ENCODE peak calls at places on chromosome 21, in seven cellular contexts. One of them, this sample, is unnamed.

GRCh38 chr21:39452965-39453332 is 1.2 kb downstream of the SH3BGR start:
- DNase-seq in pancreas: no peak
- DNase-seq in fibroblast of lung: no peak
- DNase-seq in GM12878: no peak
- DNase-seq in stomach: no peak
- DNase-seq in iPS DF 6.9: no peak
- DNase-seq in spleen: no peak
- DNase-seq in this sample: no peak

GRCh38 chr21:29164330-29164942 is 34.0 kb downstream of the MAP3K7CL start:
- DNase-seq in pancreas: no peak
- DNase-seq in fibroblast of lung: peak; percentile 93
- DNase-seq in GM12878: no peak
- DNase-seq in stomach: no peak
- DNase-seq in iPS DF 6.9: peak; percentile 2
- DNase-seq in spleen: no peak
- DNase-seq in this sample: no peak

GRCh38 chr21:40471103-40471502 is 375.9 kb downstream of the DSCAM start:
- DNase-seq in pancreas: no peak
- DNase-seq in fibroblast of lung: no peak
- DNase-seq in GM12878: no peak
- DNase-seq in stomach: no peak
- DNase-seq in iPS DF 6.9: no peak
- DNase-seq in spleen: no peak
- DNase-seq in this sample: no peak

GRCh38 chr21:14609274-14609673 is 63.2 kb upstream of the SAMSN1 start:
- DNase-seq in pancreas: no peak
- DNase-seq in fibroblast of lung: no peak
- DNase-seq in GM12878: no peak
- DNase-seq in stomach: no peak
- DNase-seq in iPS DF 6.9: no peak
- DNase-seq in spleen: no peak
- DNase-seq in this sample: no peak

GRCh38 chr21:20968391-20968790 is 29.8 kb upstream of the NCAM2 start:
- DNase-seq in pancreas: no peak
- DNase-seq in fibroblast of lung: peak; percentile 7
- DNase-seq in GM12878: no peak
- DNase-seq in stomach: no peak
- DNase-seq in iPS DF 6.9: no peak
- DNase-seq in spleen: no peak
- DNase-seq in this sample: no peak

GRCh38 chr21:30340714-30341573 is 3.5 kb upstream of the KRTAP27-1 start:
- DNase-seq in pancreas: peak; percentile 65
- DNase-seq in fibroblast of lung: peak; percentile 1
- DNase-seq in GM12878: no peak
- DNase-seq in stomach: peak; percentile 56
- DNase-seq in iPS DF 6.9: no peak
- DNase-seq in spleen: no peak
- DNase-seq in this sample: peak; percentile 5

GRCh38 chr21:28150778-28151177 is 841.9 kb downstream of the LTN1 start:
- DNase-seq in pancreas: no peak
- DNase-seq in fibroblast of lung: peak; percentile 42
- DNase-seq in GM12878: no peak
- DNase-seq in stomach: no peak
- DNase-seq in iPS DF 6.9: no peak
- DNase-seq in spleen: no peak
- DNase-seq in this sample: no peak

GRCh38 chr21:39951183-39952101 is 84.2 kb downstream of the PCP4 start:
- DNase-seq in pancreas: no peak
- DNase-seq in fibroblast of lung: no peak
- DNase-seq in GM12878: no peak
- DNase-seq in stomach: no peak
- DNase-seq in iPS DF 6.9: no peak
- DNase-seq in spleen: no peak
- DNase-seq in this sample: no peak

GRCh38 chr21:42681296-42682206 is 28.1 kb downstream of the PDE9A start:
- DNase-seq in pancreas: no peak
- DNase-seq in fibroblast of lung: no peak
- DNase-seq in GM12878: no peak
- DNase-seq in stomach: no peak
- DNase-seq in iPS DF 6.9: no peak
- DNase-seq in spleen: peak; percentile 54
- DNase-seq in this sample: peak; percentile 37

GRCh38 chr21:42929969-42930368 is 4.5 kb upstream of the ERVH48-1 start:
- DNase-seq in pancreas: no peak
- DNase-seq in fibroblast of lung: no peak
- DNase-seq in GM12878: no peak
- DNase-seq in stomach: no peak
- DNase-seq in iPS DF 6.9: no peak
- DNase-seq in spleen: peak; percentile 7
- DNase-seq in this sample: no peak

GRCh38 chr21:22900511-22900910 is 1902.3 kb downstream of the NCAM2 start:
- DNase-seq in pancreas: no peak
- DNase-seq in fibroblast of lung: no peak
- DNase-seq in GM12878: no peak
- DNase-seq in stomach: no peak
- DNase-seq in iPS DF 6.9: no peak
- DNase-seq in spleen: no peak
- DNase-seq in this sample: no peak

GRCh38 chr21:39576518-39577128 is 36.1 kb upstream of the B3GALT5 start:
- DNase-seq in pancreas: no peak
- DNase-seq in fibroblast of lung: no peak
- DNase-seq in GM12878: no peak
- DNase-seq in stomach: no peak
- DNase-seq in iPS DF 6.9: no peak
- DNase-seq in spleen: no peak
- DNase-seq in this sample: no peak

GRCh38 chr21:29232601-29233541 is 65.9 kb upstream of the BACH1 start:
- DNase-seq in pancreas: no peak
- DNase-seq in fibroblast of lung: no peak
- DNase-seq in GM12878: no peak
- DNase-seq in stomach: no peak
- DNase-seq in iPS DF 6.9: no peak
- DNase-seq in spleen: no peak
- DNase-seq in this sample: no peak

GRCh38 chr21:25657140-25657539 is 18.1 kb downstream of the JAM2 start:
- DNase-seq in pancreas: no peak
- DNase-seq in fibroblast of lung: no peak
- DNase-seq in GM12878: no peak
- DNase-seq in stomach: no peak
- DNase-seq in iPS DF 6.9: no peak
- DNase-seq in spleen: no peak
- DNase-seq in this sample: no peak
- H3K36me3 ChIP-seq in pancreas: no peaks in the 10 kb centered on the region
- H3K36me3 ChIP-seq in fibroblast of lung: no peaks in the 10 kb centered on the region
- H3K36me3 ChIP-seq in GM12878: no peaks in the 10 kb centered on the region
- H3K36me3 ChIP-seq in stomach: no peaks in the 10 kb centered on the region
- H3K36me3 ChIP-seq in iPS DF 6.9: no peaks in the 10 kb centered on the region
- H3K36me3 ChIP-seq in spleen: no peaks in the 10 kb centered on the region
- H3K36me3 ChIP-seq in this sample: no peaks in the 10 kb centered on the region

GRCh38 chr21:26125433-26126167 is 45.0 kb downstream of the APP start:
- DNase-seq in pancreas: no peak
- DNase-seq in fibroblast of lung: no peak
- DNase-seq in GM12878: no peak
- DNase-seq in stomach: no peak
- DNase-seq in iPS DF 6.9: no peak
- DNase-seq in spleen: no peak
- DNase-seq in this sample: no peak
- H3K4me1 ChIP-seq in pancreas: peaks cover 41% of the 10 kb centered on the region
- H3K4me1 ChIP-seq in fibroblast of lung: peaks cover 9% of the 10 kb centered on the region
- H3K4me1 ChIP-seq in GM12878: no peaks in the 10 kb centered on the region
- H3K4me1 ChIP-seq in stomach: peaks cover 81% of the 10 kb centered on the region
- H3K4me1 ChIP-seq in iPS DF 6.9: peaks cover 9% of the 10 kb centered on the region
- H3K4me1 ChIP-seq in spleen: peaks cover 4% of the 10 kb centered on the region
- H3K4me1 ChIP-seq in this sample: no peaks in the 10 kb centered on the region

GRCh38 chr21:35237287-35237686 is 188.2 kb upstream of the RUNX1 start:
- DNase-seq in pancreas: no peak
- DNase-seq in fibroblast of lung: no peak
- DNase-seq in GM12878: no peak
- DNase-seq in stomach: no peak
- DNase-seq in iPS DF 6.9: no peak
- DNase-seq in spleen: no peak
- DNase-seq in this sample: no peak

GRCh38 chr21:35238119-35238518 is 189.0 kb upstream of the RUNX1 start:
- DNase-seq in pancreas: no peak
- DNase-seq in fibroblast of lung: no peak
- DNase-seq in GM12878: no peak
- DNase-seq in stomach: no peak
- DNase-seq in iPS DF 6.9: no peak
- DNase-seq in spleen: no peak
- DNase-seq in this sample: no peak

GRCh38 chr21:35243171-35243570 is 194.1 kb upstream of the RUNX1 start:
- DNase-seq in pancreas: no peak
- DNase-seq in fibroblast of lung: no peak
- DNase-seq in GM12878: no peak
- DNase-seq in stomach: no peak
- DNase-seq in iPS DF 6.9: no peak
- DNase-seq in spleen: no peak
- DNase-seq in this sample: no peak

GRCh38 chr21:35236090-35236489 is 187.0 kb upstream of the RUNX1 start:
- DNase-seq in pancreas: no peak
- DNase-seq in fibroblast of lung: no peak
- DNase-seq in GM12878: peak; percentile 51
- DNase-seq in stomach: no peak
- DNase-seq in iPS DF 6.9: no peak
- DNase-seq in spleen: no peak
- DNase-seq in this sample: no peak

DNA sequence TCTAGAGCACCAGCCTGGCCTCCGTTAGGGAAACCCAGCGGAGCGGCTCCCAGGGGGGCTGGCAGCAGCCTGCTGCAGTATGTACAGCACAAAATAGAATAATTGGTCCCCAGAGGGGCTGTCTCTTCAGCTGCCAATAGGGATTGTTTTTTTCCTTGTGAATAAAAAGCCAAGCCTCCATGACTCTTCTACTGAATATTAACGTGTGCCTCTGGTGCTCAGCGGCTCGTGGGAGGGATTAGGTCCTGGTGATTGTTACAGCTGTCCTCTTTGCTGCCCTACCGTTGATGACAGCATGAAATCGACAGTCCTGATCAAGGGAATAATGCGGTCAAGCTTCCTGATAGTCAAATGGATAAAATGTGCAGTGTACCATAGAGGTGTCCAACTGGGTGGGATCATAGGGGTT is 190.7 kb upstream of the RUNX1 start:
- DNase-seq in pancreas: no peak
- DNase-seq in fibroblast of lung: no peak
- DNase-seq in GM12878: no peak
- DNase-seq in stomach: no peak
- DNase-seq in iPS DF 6.9: no peak
- DNase-seq in spleen: no peak
- DNase-seq in this sample: no peak
- H3K36me3 ChIP-seq in pancreas: no peaks in the 10 kb centered on the region
- H3K36me3 ChIP-seq in fibroblast of lung: no peaks in the 10 kb centered on the region
- H3K36me3 ChIP-seq in GM12878: no peaks in the 10 kb centered on the region
- H3K36me3 ChIP-seq in stomach: no peaks in the 10 kb centered on the region
- H3K36me3 ChIP-seq in iPS DF 6.9: no peaks in the 10 kb centered on the region
- H3K36me3 ChIP-seq in spleen: no peaks in the 10 kb centered on the region
- H3K36me3 ChIP-seq in this sample: no peaks in the 10 kb centered on the region

GRCh38 chr21:45126983-45127382 is 52.6 kb downstream of the ADARB1 start:
- DNase-seq in pancreas: no peak
- DNase-seq in fibroblast of lung: no peak
- DNase-seq in GM12878: no peak
- DNase-seq in stomach: no peak
- DNase-seq in iPS DF 6.9: no peak
- DNase-seq in spleen: no peak
- DNase-seq in this sample: no peak
- H3K4me1 ChIP-seq in pancreas: no peaks in the 10 kb centered on the region
- H3K4me1 ChIP-seq in fibroblast of lung: peaks cover 15% of the 10 kb centered on the region
- H3K4me1 ChIP-seq in GM12878: peaks cover 18% of the 10 kb centered on the region
- H3K4me1 ChIP-seq in stomach: peaks cover 54% of the 10 kb centered on the region
- H3K4me1 ChIP-seq in iPS DF 6.9: no peaks in the 10 kb centered on the region
- H3K4me1 ChIP-seq in spleen: peaks cover 30% of the 10 kb centered on the region
- H3K4me1 ChIP-seq in this sample: peaks cover 4% of the 10 kb centered on the region

GRCh38 chr21:32749662-32750061 is 21.8 kb upstream of the SYNJ1 start:
- DNase-seq in pancreas: no peak
- DNase-seq in fibroblast of lung: no peak
- DNase-seq in GM12878: no peak
- DNase-seq in stomach: no peak
- DNase-seq in iPS DF 6.9: no peak
- DNase-seq in spleen: no peak
- DNase-seq in this sample: no peak
- H3K36me3 ChIP-seq in pancreas: no peaks in the 10 kb centered on the region
- H3K36me3 ChIP-seq in fibroblast of lung: peaks cover 4% of the 10 kb centered on the region
- H3K36me3 ChIP-seq in GM12878: peaks cover 17% of the 10 kb centered on the region
- H3K36me3 ChIP-seq in stomach: peaks cover 40% of the 10 kb centered on the region
- H3K36me3 ChIP-seq in iPS DF 6.9: peaks cover 10% of the 10 kb centered on the region
- H3K36me3 ChIP-seq in spleen: peaks cover 100% of the 10 kb centered on the region
- H3K36me3 ChIP-seq in this sample: peaks cover 53% of the 10 kb centered on the region

DNA sequence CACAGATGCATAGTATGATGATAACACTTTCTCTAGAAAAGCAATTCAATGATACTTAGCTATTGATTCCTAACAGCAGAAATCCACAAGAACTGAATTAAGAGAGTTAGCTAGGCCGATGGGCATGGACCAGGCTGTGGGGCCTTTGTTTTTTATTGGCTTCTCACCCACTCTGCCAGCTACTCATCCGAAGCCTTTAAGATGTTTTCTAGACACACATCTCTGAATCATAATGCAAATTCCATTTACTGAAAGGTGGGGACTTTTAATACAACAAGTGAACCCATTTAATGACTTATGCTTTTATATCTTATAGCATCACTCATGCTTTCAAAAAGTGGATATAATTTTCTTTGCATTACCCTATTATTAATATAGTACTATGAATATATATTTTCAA is 170.2 kb downstream of the RUNX1 start:
- DNase-seq in pancreas: no peak
- DNase-seq in fibroblast of lung: no peak
- DNase-seq in GM12878: no peak
- DNase-seq in stomach: no peak
- DNase-seq in iPS DF 6.9: no peak
- DNase-seq in spleen: no peak
- DNase-seq in this sample: no peak
- H3K4me1 ChIP-seq in pancreas: peaks cover 25% of the 10 kb centered on the region
- H3K4me1 ChIP-seq in fibroblast of lung: peaks cover 21% of the 10 kb centered on the region
- H3K4me1 ChIP-seq in GM12878: peaks cover 14% of the 10 kb centered on the region
- H3K4me1 ChIP-seq in stomach: peaks cover 46% of the 10 kb centered on the region
- H3K4me1 ChIP-seq in iPS DF 6.9: no peaks in the 10 kb centered on the region
- H3K4me1 ChIP-seq in spleen: peaks cover 17% of the 10 kb centered on the region
- H3K4me1 ChIP-seq in this sample: peaks cover 30% of the 10 kb centered on the region

GRCh38 chr21:34128674-34129038 is 55.3 kb downstream of the MRPS6 start:
- DNase-seq in pancreas: no peak
- DNase-seq in fibroblast of lung: no peak
- DNase-seq in GM12878: no peak
- DNase-seq in stomach: no peak
- DNase-seq in iPS DF 6.9: no peak
- DNase-seq in spleen: no peak
- DNase-seq in this sample: no peak

GRCh38 chr21:34130598-34130985 is 57.2 kb downstream of the MRPS6 start:
- DNase-seq in pancreas: no peak
- DNase-seq in fibroblast of lung: no peak
- DNase-seq in GM12878: no peak
- DNase-seq in stomach: no peak
- DNase-seq in iPS DF 6.9: no peak
- DNase-seq in spleen: no peak
- DNase-seq in this sample: no peak

GRCh38 chr21:34129039-34129891 is 55.9 kb downstream of the MRPS6 start:
- DNase-seq in pancreas: no peak
- DNase-seq in fibroblast of lung: peak; percentile 92
- DNase-seq in GM12878: no peak
- DNase-seq in stomach: peak; percentile 35
- DNase-seq in iPS DF 6.9: no peak
- DNase-seq in spleen: no peak
- DNase-seq in this sample: peak; percentile 53

GRCh38 chr21:34131586-34131985 is 58.2 kb downstream of the MRPS6 start:
- DNase-seq in pancreas: no peak
- DNase-seq in fibroblast of lung: no peak
- DNase-seq in GM12878: no peak
- DNase-seq in stomach: no peak
- DNase-seq in iPS DF 6.9: no peak
- DNase-seq in spleen: no peak
- DNase-seq in this sample: no peak

GRCh38 chr21:34129971-34130597 is 56.7 kb downstream of the MRPS6 start:
- DNase-seq in pancreas: no peak
- DNase-seq in fibroblast of lung: peak; percentile 21
- DNase-seq in GM12878: no peak
- DNase-seq in stomach: no peak
- DNase-seq in iPS DF 6.9: no peak
- DNase-seq in spleen: no peak
- DNase-seq in this sample: no peak
- H3K36me3 ChIP-seq in pancreas: no peaks in the 10 kb centered on the region
- H3K36me3 ChIP-seq in fibroblast of lung: no peaks in the 10 kb centered on the region
- H3K36me3 ChIP-seq in GM12878: peaks cover 41% of the 10 kb centered on the region
- H3K36me3 ChIP-seq in stomach: no peaks in the 10 kb centered on the region
- H3K36me3 ChIP-seq in iPS DF 6.9: peaks cover 4% of the 10 kb centered on the region
- H3K36me3 ChIP-seq in spleen: peaks cover 66% of the 10 kb centered on the region
- H3K36me3 ChIP-seq in this sample: no peaks in the 10 kb centered on the region

This sample was measured in CD8-positive, alpha-beta memory T cell.